ENCODE peak calls at places on chromosomes 16 and 17, in six cellular contexts. D is neural progenitor cell, B is body of pancreas, U is AG04449, A is B cell, S is sigmoid colon. W is an unnamed sample.

GRCh38 chr17:43389022-43389947 is 9.5 kb upstream of the ARL4D start:
- DNase-seq in B (peak), D (peak), S (peak), A (peak), U (no peak), W (peak)

GRCh38 chr17:64506576-64507417 is at the start of gene CEP95:
- DNase-seq in S (peak), B (peak), U (peak), A (peak), D (peak), W (peak)

GRCh38 chr17:6047966-6048365 is 22.2 kb upstream of the WSCD1 start:
- DNase-seq in S (no peak), A (no peak), U (peak), B (no peak), D (no peak), W (no peak)

GRCh38 chr17:70332356-70332755 is 163.0 kb downstream of the KCNJ2 start:
- DNase-seq in D (no peak), A (no peak), B (no peak), S (no peak), U (no peak), W (no peak)

GRCh38 chr17:59815965-59816364 is 76.8 kb downstream of the TUBD1 start:
- DNase-seq in S (no peak), U (no peak), A (no peak), B (no peak), D (no peak), W (no peak)

GRCh38 chr16:88383401-88384221 is 852 bp downstream of the ZNF469 start:
- DNase-seq in S (peak), A (peak), U (no peak), D (peak), B (peak), W (peak)

GRCh38 chr17:57902800-57903759 is 52.1 kb downstream of the CUEDC1 start:
- DNase-seq in S (peak), U (no peak), A (no peak), D (no peak), B (peak), W (no peak)

GRCh38 chr16:89084411-89084810 is 9.2 kb upstream of the ACSF3 start:
- DNase-seq in U (no peak), D (no peak), S (no peak), B (peak), A (no peak), W (no peak)

GRCh38 chr17:48625502-48626201 is 506 bp downstream of the HOXB9 start:
- DNase-seq in U (no peak), B (peak), S (no peak), A (no peak), D (peak), W (no peak)

GRCh38 chr16:4689864-4690704 is 3.3 kb upstream of the NUDT16L1 start:
- DNase-seq in A (peak), S (peak), D (no peak), B (no peak), U (no peak), W (no peak)

GRCh38 chr16:6725634-6726331 is 606.9 kb upstream of the RBFOX1 start:
- DNase-seq in S (no peak), U (no peak), D (peak), A (no peak), B (no peak), W (peak)

GRCh38 chr17:43020789-43021738 is 1.1 kb downstream of the VAT1 start:
- DNase-seq in B (peak), S (peak), U (no peak), A (peak), D (peak), W (peak)

DNA sequence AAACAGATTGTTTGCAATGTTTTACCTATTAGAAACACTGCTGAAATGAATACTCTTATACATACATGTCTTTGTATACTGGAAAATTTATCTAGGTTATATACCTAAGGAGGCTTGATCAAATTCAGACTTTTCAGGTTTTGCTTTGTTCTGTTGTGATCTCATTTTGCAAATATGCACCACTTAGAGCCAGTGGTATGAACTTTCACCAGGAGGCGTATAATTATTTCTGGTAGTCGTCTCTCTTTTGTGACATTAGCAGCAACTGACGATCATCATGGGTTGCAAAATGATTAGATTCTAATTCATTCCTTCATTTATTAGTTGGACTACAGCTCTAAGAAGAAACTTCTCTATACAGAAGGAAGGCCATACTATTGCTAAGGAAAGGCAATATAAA is 26.9 kb downstream of the AP1G1 start:
- DNase-seq in A (no peak), U (no peak), S (no peak), B (no peak), D (no peak), W (no peak)
- TF ChIP-seq CTCF in A (no peak), U (no peak), S (no peak), B (no peak), D (no peak), W (no peak)

GRCh38 chr17:45749831-45750335 is 34.2 kb upstream of the CRHR1 start:
- DNase-seq in D (no peak), A (no peak), U (no peak), S (no peak), B (peak), W (no peak)
- TF ChIP-seq CTCF in D (no peak), A (no peak), U (no peak), S (no peak), B (no peak), W (no peak)

DNA sequence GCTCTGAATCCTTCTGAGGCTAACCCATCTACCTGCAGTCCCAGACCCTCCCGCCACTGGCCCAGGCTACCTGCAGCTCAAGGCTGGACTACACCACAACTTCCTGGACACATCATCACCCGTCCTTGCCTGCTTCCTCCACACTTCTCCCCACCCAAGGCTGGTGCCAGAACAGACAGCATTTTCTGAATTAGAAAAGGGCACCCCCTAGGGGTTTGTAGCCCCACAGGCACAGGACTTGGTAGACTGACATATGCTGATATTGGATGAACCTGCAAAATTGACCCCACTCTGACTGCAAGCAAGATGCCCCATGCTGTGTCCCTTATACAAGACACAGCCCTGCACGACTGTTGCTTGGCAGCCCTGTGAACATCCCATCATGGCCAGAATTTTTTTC is 271.5 kb upstream of the C16orf82 start:
- DNase-seq in B (no peak), S (no peak), A (no peak), U (no peak), D (peak), W (no peak)
- TF ChIP-seq CTCF in B (no peak), S (no peak), A (no peak), U (no peak), D (peak), W (no peak)

GRCh38 chr16:85185701-85186100 is 73.4 kb upstream of the CIBAR2 start:
- DNase-seq in A (no peak), U (no peak), B (no peak), S (no peak), D (no peak), W (no peak)
- TF ChIP-seq CTCF in A (no peak), U (no peak), B (no peak), S (no peak), D (no peak), W (no peak)

DNA sequence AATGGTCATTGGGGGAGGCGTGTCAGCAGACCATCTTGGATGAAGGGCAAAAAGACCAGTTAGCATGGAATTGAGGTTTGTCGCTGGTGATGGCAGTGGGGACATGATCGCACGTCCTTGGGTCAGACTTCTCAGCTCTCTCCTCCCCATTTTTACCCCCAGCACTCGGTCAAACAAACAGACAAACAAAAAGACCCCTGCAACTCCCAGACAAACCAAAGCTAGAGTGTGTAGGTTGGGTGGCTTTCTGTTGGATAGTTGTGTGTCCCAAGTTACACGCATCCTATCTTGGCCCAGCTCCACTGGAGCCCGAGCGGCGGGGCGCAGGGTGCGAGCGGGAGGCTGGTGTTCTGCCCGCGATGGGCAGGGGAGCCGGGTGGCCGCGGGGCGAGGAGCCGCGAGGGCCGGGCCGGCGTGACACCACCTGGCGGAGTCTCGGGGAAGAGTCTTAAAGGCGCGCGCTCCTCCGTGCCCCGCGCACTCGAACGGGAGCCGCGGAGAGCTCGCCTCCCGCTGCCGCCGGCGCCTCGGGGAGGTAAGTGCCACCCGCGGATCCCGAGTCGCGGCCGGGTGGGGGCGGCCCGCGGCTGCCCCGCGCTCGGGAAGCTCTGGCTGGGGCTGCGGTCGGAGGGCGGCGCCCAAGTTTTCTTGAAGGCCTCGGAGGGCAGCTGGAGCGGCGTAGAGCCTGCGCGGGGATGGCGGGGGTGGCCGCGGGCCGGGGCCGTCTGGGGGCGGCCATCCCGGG is 18.5 kb upstream of the NTN1 start:
- DNase-seq in S (no peak), A (no peak), D (peak), U (no peak), B (peak), W (no peak)
- TF ChIP-seq CTCF in S (peak), A (no peak), D (peak), U (no peak), B (no peak), W (no peak)

GRCh38 chr17:31394544-31394943 is 3.1 kb downstream of the RAB11FIP4 start:
- DNase-seq in B (peak), D (peak), S (no peak), U (peak), A (no peak), W (no peak)

GRCh38 chr17:31392002-31392855 is 754 bp downstream of the RAB11FIP4 start:
- DNase-seq in D (peak), B (no peak), U (no peak), S (no peak), A (no peak), W (no peak)

GRCh38 chr17:31393749-31394146 is 2.3 kb downstream of the RAB11FIP4 start:
- DNase-seq in B (no peak), D (no peak), S (no peak), U (no peak), A (no peak), W (no peak)

GRCh38 chr17:31391496-31391949 is at the start of gene RAB11FIP4:
- DNase-seq in U (no peak), B (peak), S (no peak), D (peak), A (no peak), W (peak)

GRCh38 chr17:31392856-31393748 is 1.6 kb downstream of the RAB11FIP4 start:
- DNase-seq in S (no peak), D (no peak), U (no peak), A (no peak), B (no peak), W (no peak)
- TF ChIP-seq CTCF in S (no peak), D (no peak), U (no peak), A (no peak), B (no peak), W (no peak)

GRCh38 chr17:81961087-81961514 is at the start of gene NOTUM:
- DNase-seq in D (peak), B (peak), S (no peak), U (no peak), A (peak), W (no peak)
- TF ChIP-seq CTCF in D (peak), B (no peak), S (no peak), U (peak), A (no peak), W (no peak)

GRCh38 chr17:66200685-66201092 is 8.8 kb upstream of the CEP112 start:
- DNase-seq in B (peak), U (peak), D (peak), A (no peak), S (no peak), W (no peak)
- TF ChIP-seq CTCF in B (peak), U (peak), D (peak), A (peak), S (peak), W (peak)

DNA sequence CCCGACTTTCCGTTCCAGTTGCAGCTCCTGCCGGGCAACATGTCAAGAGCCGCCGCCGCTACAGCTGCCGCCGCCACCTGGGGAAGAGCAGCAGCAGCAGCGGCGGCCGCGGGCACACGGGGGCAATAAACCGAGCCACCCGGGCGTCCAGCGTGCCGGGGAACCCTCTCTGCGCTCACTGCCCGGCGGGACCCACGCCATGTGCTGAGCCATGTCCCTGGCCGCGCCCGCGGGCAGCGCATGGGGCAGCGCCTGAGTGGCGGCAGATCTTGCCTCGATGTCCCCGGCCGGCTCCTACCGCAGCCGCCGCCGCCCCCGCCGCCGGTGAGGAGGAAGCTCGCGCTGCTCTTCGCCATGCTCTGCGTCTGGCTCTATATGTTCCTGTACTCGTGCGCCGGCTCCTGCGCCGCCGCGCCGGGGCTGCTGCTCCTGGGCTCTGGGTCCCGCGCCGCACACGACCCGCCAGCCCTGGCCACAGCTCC is 439 bp downstream of the HS3ST3B1 start:
- DNase-seq in A (no peak), U (no peak), B (no peak), S (no peak), D (peak), W (no peak)
- TF ChIP-seq CTCF in A (peak), U (no peak), B (peak), S (no peak), D (peak), W (no peak)

GRCh38 chr16:1330260-1330914 is 3.1 kb upstream of the BAIAP3 start:
- DNase-seq in D (no peak), U (no peak), S (no peak), B (no peak), A (no peak), W (no peak)
- TF ChIP-seq CTCF in D (peak), U (peak), S (no peak), B (peak), A (peak), W (peak)

W was measured in D721Med.